ENCODE peak calls at places on chromosomes 12 and 14, in five cellular contexts. Y is BJ, A is SK-N-SH, G is stomach, W is heart left ventricle. D is an unnamed sample.

GRCh38 chr14:74608959-74609611 is 3.0 kb downstream of the LTBP2 start:
- DNase-seq in Y (no peak), A (peak), G (peak), W (peak), D (peak)

GRCh38 chr12:2053675-2054070 is 886 bp downstream of the CACNA1C start:
- DNase-seq in Y (no peak), A (peak), G (no peak), W (peak), D (peak)

GRCh38 chr12:92237262-92237661 is 91.6 kb upstream of the BTG1 start:
- DNase-seq in Y (no peak), A (no peak), G (no peak), W (no peak), D (no peak)

GRCh38 chr14:75822522-75823288 is 159.1 kb downstream of the TGFB3 start:
- DNase-seq in Y (peak), A (no peak), G (no peak), W (no peak), D (peak)

GRCh38 chr12:14394317-14395058 is 29.0 kb downstream of the ATF7IP start:
- DNase-seq in Y (no peak), A (peak), G (peak), W (peak), D (peak)

GRCh38 chr12:3470296-3470695 is 20.7 kb upstream of the PRMT8 start:
- DNase-seq in Y (no peak), A (no peak), G (no peak), W (no peak), D (no peak)

GRCh38 chr12:3170423-3171194 is 93.4 kb downstream of the TSPAN9 start:
- DNase-seq in Y (peak), A (peak), G (no peak), W (no peak), D (peak)

GRCh38 chr12:68673788-68674187 is 13.0 kb upstream of the NUP107 start:
- DNase-seq in Y (no peak), A (no peak), G (no peak), W (no peak), D (no peak)

GRCh38 chr14:99552572-99553216 is 51.3 kb downstream of the CCDC85C start:
- DNase-seq in Y (no peak), A (no peak), G (peak), W (no peak), D (no peak)

GRCh38 chr12:51307655-51308593 is 16.1 kb downstream of the BIN2 start:
- DNase-seq in Y (peak), A (no peak), G (no peak), W (no peak), D (peak)

GRCh38 chr14:36657409-36658090 is 4.1 kb upstream of the PAX9 start:
- DNase-seq in Y (no peak), A (peak), G (no peak), W (no peak), D (peak)

GRCh38 chr14:96016761-96017160 is 22.4 kb upstream of the C14orf132 start:
- DNase-seq in Y (no peak), A (no peak), G (no peak), W (no peak), D (no peak)

GRCh38 chr12:1279050-1279449 is 288.0 kb downstream of the ERC1 start:
- DNase-seq in Y (no peak), A (no peak), G (no peak), W (no peak), D (no peak)

GRCh38 chr12:570949-571794 is 92.1 kb downstream of the NINJ2 start:
- DNase-seq in Y (no peak), A (no peak), G (peak), W (peak), D (peak)

GRCh38 chr12:93050026-93050747 is 121.1 kb upstream of the EEA1 start:
- DNase-seq in Y (no peak), A (no peak), G (no peak), W (no peak), D (peak)

GRCh38 chr14:102007916-102008418 is 43.6 kb downstream of the DYNC1H1 start:
- DNase-seq in Y (no peak), A (no peak), G (no peak), W (no peak), D (no peak)

GRCh38 chr14:47674546-47675238 is 713 bp downstream of the MDGA2 start:
- DNase-seq in Y (no peak), A (peak), G (no peak), W (no peak), D (no peak)

GRCh38 chr14:86935241-86935640 is 1057.7 kb downstream of the GALC start:
- DNase-seq in Y (no peak), A (no peak), G (no peak), W (no peak), D (no peak)

GRCh38 chr14:95394981-95395737 is 75.5 kb upstream of the CLMN start:
- DNase-seq in Y (no peak), A (no peak), G (no peak), W (peak), D (peak)

GRCh38 chr14:104375551-104376201 is 203.9 kb upstream of the C14orf180 start:
- DNase-seq in Y (no peak), A (no peak), G (no peak), W (no peak), D (no peak)

GRCh38 chr14:75274899-75275569 is 3.6 kb upstream of the FOS start:
- DNase-seq in Y (no peak), A (no peak), G (no peak), W (peak), D (peak)

GRCh38 chr12:55847603-55848329 is 5.0 kb upstream of the MMP19 start:
- DNase-seq in Y (peak), A (peak), G (peak), W (peak), D (peak)

GRCh38 chr14:30558675-30559555 is at the start of gene G2E3:
- DNase-seq in Y (no peak), A (peak), G (peak), W (peak), D (peak)
- H3K4me3 ChIP-seq in Y (peak), A (peak), G (peak), W (peak), D (peak)

DNA sequence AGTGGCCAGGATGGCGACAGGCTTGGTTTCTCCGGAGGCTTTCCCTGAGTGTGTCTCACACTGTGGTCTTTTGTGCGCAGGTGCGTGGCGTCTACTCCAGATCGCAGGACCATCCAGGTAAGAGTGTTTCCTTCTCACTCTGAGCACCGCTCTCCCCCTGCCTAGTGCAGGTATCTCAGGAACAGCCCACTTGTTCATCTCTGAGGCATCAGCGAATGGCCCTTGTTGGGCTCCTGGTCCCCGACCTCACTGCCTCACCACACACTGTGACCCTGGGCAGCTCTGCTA is 781 bp downstream of the ADGRD1 start:
- DNase-seq in Y (no peak), A (no peak), G (no peak), W (no peak), D (no peak)
- H3K4me3 ChIP-seq in Y (peak), A (no peak), G (peak), W (peak), D (no peak)

GRCh38 chr12:118015944-118016343 is 559 bp upstream of the RFC5 start:
- DNase-seq in Y (no peak), A (no peak), G (no peak), W (no peak), D (no peak)
- H3K4me3 ChIP-seq in Y (peak), A (peak), G (peak), W (peak), D (peak)

GRCh38 chr14:70988452-70988851 is 81.2 kb downstream of the PCNX1 start:
- DNase-seq in Y (no peak), A (no peak), G (no peak), W (no peak), D (no peak)
- H3K4me3 ChIP-seq in Y (no peak), A (no peak), G (no peak), W (no peak), D (no peak)

GRCh38 chr14:94390372-94391086 is 2.1 kb upstream of the SERPINA1 start:
- DNase-seq in Y (no peak), A (no peak), G (peak), W (peak), D (no peak)
- H3K4me3 ChIP-seq in Y (no peak), A (no peak), G (no peak), W (no peak), D (no peak)